ENCODE peak calls at places on chromosomes 3 and 15, in eight cellular contexts. Y is A549, L is tibial nerve, X is esophagus squamous epithelium, I is IMR-90, H is uterus, Z is HepG2, A is transverse colon. G is an unnamed sample.

GRCh38 chr3:33975463-33975862 is 177.0 kb downstream of the PDCD6IP start:
- DNase-seq in Y (no peak), L (no peak), X (no peak), I (peak), H (no peak), Z (no peak), A (no peak), G (no peak)

GRCh38 chr3:107752202-107752990 is 229.6 kb downstream of the BBX start:
- DNase-seq in Y (no peak), L (no peak), X (no peak), I (peak), H (no peak), Z (peak), A (no peak), G (no peak)

GRCh38 chr3:155412856-155413255 is 119.4 kb upstream of the STRIT1 start:
- DNase-seq in Y (no peak), L (no peak), X (no peak), I (no peak), H (no peak), Z (no peak), A (no peak), G (no peak)

GRCh38 chr15:94205366-94205765 is 26.0 kb upstream of the MCTP2 start:
- DNase-seq in Y (no peak), L (no peak), X (no peak), I (peak), H (no peak), Z (no peak), A (no peak), G (no peak)

GRCh38 chr3:9826815-9827574 is 16.8 kb downstream of the RPUSD3 start:
- DNase-seq in Y (peak), L (no peak), X (no peak), I (no peak), H (no peak), Z (peak), A (peak), G (no peak)

GRCh38 chr15:42324308-42324707 is 35.0 kb upstream of the CAPN3 start:
- DNase-seq in Y (no peak), L (no peak), X (no peak), I (peak), H (no peak), Z (no peak), A (no peak), G (no peak)

GRCh38 chr3:171825222-171825828 is 15.0 kb upstream of the PLD1 start:
- DNase-seq in Y (no peak), L (no peak), X (no peak), I (peak), H (no peak), Z (peak), A (no peak), G (no peak)

GRCh38 chr3:35707904-35708303 is 68.6 kb downstream of the ARPP21 start:
- DNase-seq in Y (no peak), L (no peak), X (no peak), I (peak), H (no peak), Z (no peak), A (no peak), G (no peak)

GRCh38 chr3:150170843-150171513 is 200.3 kb upstream of the PFN2 start:
- DNase-seq in Y (no peak), L (no peak), X (no peak), I (peak), H (no peak), Z (no peak), A (no peak), G (no peak)

GRCh38 chr3:67610458-67610857 is 44.0 kb downstream of the SUCLG2 start:
- DNase-seq in Y (peak), L (no peak), X (no peak), I (peak), H (no peak), Z (peak), A (no peak), G (peak)

GRCh38 chr3:184874709-184875644 is 63.0 kb downstream of the VPS8 start:
- DNase-seq in Y (peak), L (no peak), X (no peak), I (peak), H (no peak), Z (peak), A (peak), G (peak)

GRCh38 chr15:70493787-70494514 is 269.4 kb downstream of the UACA start:
- DNase-seq in Y (peak), L (no peak), X (no peak), I (peak), H (no peak), Z (peak), A (no peak), G (no peak)

GRCh38 chr3:46489875-46490274 is 7.9 kb upstream of the RTP3 start:
- DNase-seq in Y (no peak), L (no peak), X (no peak), I (peak), H (no peak), Z (no peak), A (no peak), G (peak)

GRCh38 chr15:22831473-22831872 is 7.0 kb upstream of the NIPA2 start:
- DNase-seq in Y (no peak), L (no peak), X (no peak), I (peak), H (no peak), Z (no peak), A (no peak), G (no peak)

GRCh38 chr3:112027839-112028238 is 6.7 kb upstream of the TMPRSS7 start:
- DNase-seq in Y (no peak), L (no peak), X (no peak), I (no peak), H (no peak), Z (no peak), A (no peak), G (no peak)

GRCh38 chr3:128081846-128082245 is 29.6 kb downstream of the SEC61A1 start:
- DNase-seq in Y (peak), L (no peak), X (no peak), I (peak), H (no peak), Z (no peak), A (no peak), G (no peak)

GRCh38 chr3:12557472-12558105 is 702 bp downstream of the MKRN2 start:
- DNase-seq in Y (no peak), L (no peak), X (no peak), I (peak), H (no peak), Z (peak), A (no peak), G (no peak)

GRCh38 chr3:126888186-126888760 is 94.6 kb upstream of the PLXNA1 start:
- DNase-seq in Y (no peak), L (no peak), X (no peak), I (no peak), H (no peak), Z (no peak), A (no peak), G (no peak)

GRCh38 chr3:76403556-76403955 is 618.2 kb upstream of the ZNF717 start:
- DNase-seq in Y (no peak), L (no peak), X (no peak), I (peak), H (no peak), Z (no peak), A (no peak), G (no peak)

GRCh38 chr15:99733268-99734039 is at the start of gene LYSMD4:
- DNase-seq in Y (peak), L (peak), X (peak), I (peak), H (peak), Z (peak), A (peak), G (peak)

GRCh38 chr15:75203017-75203907 is 1.6 kb downstream of the C15orf39 start:
- DNase-seq in Y (peak), L (no peak), X (no peak), I (peak), H (peak), Z (no peak), A (no peak), G (no peak)

GRCh38 chr15:74013374-74013893 is 18.9 kb downstream of the PML start:
- DNase-seq in Y (no peak), L (no peak), X (no peak), I (no peak), H (no peak), Z (no peak), A (no peak), G (no peak)

GRCh38 chr3:145017959-145018358 is 1046.3 kb downstream of the DIPK2A start:
- DNase-seq in Y (no peak), L (no peak), X (no peak), I (peak), H (no peak), Z (no peak), A (no peak), G (no peak)

GRCh38 chr3:196327405-196327804 is 9.4 kb upstream of the DYNLT2B start:
- DNase-seq in Y (no peak), L (no peak), X (no peak), I (no peak), H (no peak), Z (no peak), A (no peak), G (no peak)

GRCh38 chr15:78024141-78024567 is 53.4 kb downstream of the TBC1D2B start:
- DNase-seq in Y (no peak), L (peak), X (no peak), I (peak), H (peak), Z (no peak), A (no peak), G (no peak)

GRCh38 chr3:69189487-69189886 is 67.1 kb upstream of the LMOD3 start:
- DNase-seq in Y (no peak), L (no peak), X (no peak), I (no peak), H (no peak), Z (no peak), A (no peak), G (no peak)

GRCh38 chr3:32313723-32314473 is 75.4 kb downstream of the CMTM8 start:
- DNase-seq in Y (no peak), L (no peak), X (no peak), I (peak), H (no peak), Z (no peak), A (no peak), G (peak)

GRCh38 chr15:91308855-91309254 is 208.8 kb downstream of the SV2B start:
- DNase-seq in Y (no peak), L (no peak), X (no peak), I (no peak), H (no peak), Z (no peak), A (no peak), G (no peak)

GRCh38 chr3:53721187-53721946 is 124.9 kb downstream of the CHDH start:
- DNase-seq in Y (no peak), L (no peak), X (no peak), I (peak), H (no peak), Z (no peak), A (no peak), G (peak)

GRCh38 chr3:191502583-191502982 is 41.6 kb downstream of the PYDC2 start:
- DNase-seq in Y (no peak), L (no peak), X (no peak), I (no peak), H (no peak), Z (peak), A (no peak), G (no peak)

GRCh38 chr3:12553921-12554391 is 2.9 kb upstream of the MKRN2 start:
- DNase-seq in Y (no peak), L (no peak), X (no peak), I (no peak), H (no peak), Z (no peak), A (peak), G (no peak)

GRCh38 chr15:45111390-45112142 is 2.4 kb downstream of the DUOX2 start:
- DNase-seq in Y (no peak), L (no peak), X (no peak), I (no peak), H (no peak), Z (no peak), A (no peak), G (no peak)

GRCh38 chr3:65758871-65759598 is 279.7 kb downstream of the MAGI1 start:
- DNase-seq in Y (no peak), L (no peak), X (no peak), I (peak), H (no peak), Z (no peak), A (no peak), G (no peak)

GRCh38 chr15:71705151-71705550 is 105.2 kb upstream of the NR2E3 start:
- DNase-seq in Y (no peak), L (no peak), X (no peak), I (peak), H (no peak), Z (no peak), A (no peak), G (no peak)

GRCh38 chr3:14202874-14203520 is 24.4 kb downstream of the LSM3 start:
- DNase-seq in Y (no peak), L (no peak), X (no peak), I (no peak), H (no peak), Z (no peak), A (no peak), G (no peak)

GRCh38 chr3:64291345-64291744 is 66.1 kb upstream of the PRICKLE2 start:
- DNase-seq in Y (peak), L (no peak), X (no peak), I (peak), H (peak), Z (no peak), A (peak), G (peak)

GRCh38 chr3:14431928-14432834 is 29.8 kb downstream of the SLC6A6 start:
- DNase-seq in Y (peak), L (peak), X (peak), I (peak), H (peak), Z (peak), A (peak), G (peak)

GRCh38 chr3:60812544-60812943 is 438.7 kb downstream of the FHIT start:
- DNase-seq in Y (no peak), L (no peak), X (no peak), I (no peak), H (no peak), Z (no peak), A (no peak), G (no peak)

GRCh38 chr15:37142371-37142770 is 42.0 kb upstream of the MEIS2 start:
- DNase-seq in Y (no peak), L (no peak), X (no peak), I (no peak), H (no peak), Z (no peak), A (no peak), G (no peak)

GRCh38 chr15:91694131-91694828 is 159.2 kb upstream of the SLCO3A1 start:
- DNase-seq in Y (no peak), L (peak), X (no peak), I (peak), H (peak), Z (no peak), A (peak), G (no peak)

DNA sequence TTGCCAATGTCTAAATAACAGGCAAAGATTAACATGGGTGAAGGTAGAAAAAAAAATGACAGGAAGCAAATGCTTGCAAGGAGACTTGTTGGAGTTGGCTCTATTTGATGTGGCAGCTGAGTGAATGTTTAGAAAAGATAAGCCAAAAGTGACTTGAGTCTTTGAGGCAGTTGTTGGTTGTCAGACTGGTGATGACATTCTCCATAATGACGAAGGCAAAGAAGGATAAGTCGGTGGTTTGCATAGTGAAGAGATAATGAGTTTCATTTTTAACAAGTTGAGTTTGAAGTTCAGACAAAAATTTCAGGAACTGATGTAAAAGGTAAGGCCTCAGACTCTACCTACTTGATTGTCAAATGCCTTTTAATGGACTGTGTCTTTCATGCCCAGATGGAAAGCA is 704.1 kb upstream of the SGO1 start:
- DNase-seq in Y (no peak), L (no peak), X (no peak), I (no peak), H (no peak), Z (no peak), A (no peak), G (no peak)
- TF ChIP-seq POLR2A in Y (no peak), L (no peak), X (no peak), I (no peak), H (no peak), Z (no peak), A (no peak), G (no peak)

GRCh38 chr3:43105597-43106292 is at the start of gene POMGNT2:
- DNase-seq in Y (peak), L (peak), X (peak), I (peak), H (peak), Z (peak), A (peak), G (peak)
- TF ChIP-seq POLR2A in Y (peak), L (peak), X (no peak), I (no peak), H (peak), Z (peak), A (no peak), G (peak)

DNA sequence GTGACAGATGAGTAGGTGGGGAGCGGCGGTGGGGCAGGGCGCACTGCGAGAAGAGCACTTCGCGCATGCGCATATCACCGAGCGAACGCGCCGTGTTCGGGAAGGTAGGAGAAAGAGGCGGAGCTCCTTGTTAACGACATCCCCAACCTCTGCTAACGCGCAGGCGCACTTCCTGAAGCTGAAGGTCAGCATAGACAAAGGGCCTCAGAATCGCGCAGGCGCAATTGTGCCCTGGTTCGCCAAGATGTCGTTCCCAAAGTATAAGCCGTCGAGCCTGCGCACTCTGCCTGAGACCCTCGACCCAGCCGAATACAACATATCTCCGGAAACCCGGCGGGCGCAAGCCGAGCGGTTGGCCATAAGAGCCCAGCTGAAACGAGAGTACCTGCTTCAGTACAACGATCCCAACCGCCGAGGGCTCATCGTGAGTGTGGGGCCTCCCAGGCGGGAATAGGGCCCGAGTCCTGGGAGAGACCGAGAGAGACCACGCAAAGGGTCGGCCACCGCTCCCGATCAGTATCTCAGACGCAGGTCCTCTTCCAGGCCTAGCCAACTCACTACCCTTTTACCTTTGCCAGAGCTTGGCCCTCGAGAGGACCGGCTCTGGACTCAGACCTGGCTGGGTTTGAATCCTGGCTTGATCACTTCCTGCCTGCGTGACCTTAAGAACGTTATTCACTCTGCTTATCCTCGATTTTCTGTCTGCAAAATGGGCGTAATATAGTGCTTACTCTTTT is at the start of gene NDUFB4:
- DNase-seq in Y (peak), L (peak), X (peak), I (peak), H (peak), Z (peak), A (peak), G (peak)
- TF ChIP-seq POLR2A in Y (peak), L (peak), X (no peak), I (peak), H (peak), Z (peak), A (peak), G (peak)

GRCh38 chr15:39623550-39623931 is 42.7 kb downstream of the THBS1 start:
- DNase-seq in Y (no peak), L (no peak), X (no peak), I (no peak), H (no peak), Z (no peak), A (no peak), G (no peak)

GRCh38 chr15:39625856-39626255 is 45.0 kb downstream of the THBS1 start:
- DNase-seq in Y (no peak), L (no peak), X (no peak), I (peak), H (no peak), Z (no peak), A (no peak), G (no peak)

GRCh38 chr15:39625451-39625850 is 44.6 kb downstream of the THBS1 start:
- DNase-seq in Y (no peak), L (no peak), X (no peak), I (no peak), H (no peak), Z (no peak), A (no peak), G (no peak)

GRCh38 chr15:39622660-39623549 is 42.0 kb downstream of the THBS1 start:
- DNase-seq in Y (no peak), L (no peak), X (no peak), I (no peak), H (no peak), Z (no peak), A (no peak), G (no peak)

GRCh38 chr15:39624806-39625205 is 43.9 kb downstream of the THBS1 start:
- DNase-seq in Y (no peak), L (peak), X (no peak), I (peak), H (peak), Z (peak), A (peak), G (peak)
- TF ChIP-seq POLR2A in Y (no peak), L (no peak), X (no peak), I (no peak), H (no peak), Z (no peak), A (no peak), G (no peak)

GRCh38 chr3:113697192-113698090 is 999 bp upstream of the USF3 start:
- DNase-seq in Y (peak), L (no peak), X (no peak), I (peak), H (peak), Z (peak), A (peak), G (no peak)
- TF ChIP-seq POLR2A in Y (no peak), L (no peak), X (no peak), I (no peak), H (no peak), Z (no peak), A (peak), G (no peak)

DNA sequence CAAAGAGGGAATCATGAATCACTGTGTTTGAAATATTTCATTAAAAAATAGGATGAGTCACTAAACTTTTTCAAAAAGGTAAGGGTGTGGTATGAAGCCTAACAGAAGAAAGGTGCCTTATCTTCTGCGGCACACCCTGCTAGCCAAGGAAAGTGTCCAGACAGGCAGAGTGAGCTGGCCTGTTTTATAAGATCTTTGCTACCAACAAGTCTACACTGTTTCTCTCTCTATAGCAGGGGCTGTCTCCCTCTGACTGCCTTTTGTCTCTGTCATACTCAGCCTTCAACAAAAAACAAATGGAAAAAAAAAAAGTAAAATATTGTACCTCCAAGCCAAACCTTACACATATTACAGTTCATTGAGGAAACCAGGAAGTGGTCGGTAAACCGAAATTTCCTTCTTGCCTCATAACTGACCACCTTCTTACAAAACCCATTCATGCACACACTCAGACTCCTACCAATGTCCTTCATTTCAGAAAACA is 9.1 kb downstream of the ZDHHC3 start:
- DNase-seq in Y (no peak), L (no peak), X (no peak), I (no peak), H (no peak), Z (no peak), A (peak), G (no peak)
- TF ChIP-seq POLR2A in Y (no peak), L (no peak), X (no peak), I (no peak), H (no peak), Z (no peak), A (peak), G (no peak)